ENCODE peak calls at places on chromosomes 5 and 9, in seven cellular contexts. One of them, this sample, is unnamed.

GRCh38 chr9:121568541-121569265 is 69.1 kb upstream of the GGTA1 start:
- DNase-seq in fibroblast of lung: peak; percentile 49
- DNase-seq in HAP-1: no peak
- DNase-seq in T-cell: no peak
- DNase-seq in activated CD8-positive, alpha-beta memory T cell treated with anti-CD3 and anti-CD28 coated beads for 1 hour: no peak
- DNase-seq in AG04449: no peak
- DNase-seq in lung microvascular endothelial cell: peak; percentile 30
- DNase-seq in this sample: no peak

GRCh38 chr5:50582699-50583098 is 83.7 kb upstream of the PARP8 start:
- DNase-seq in lung microvascular endothelial cell: no peak
- DNase-seq in HAP-1: no peak
- DNase-seq in AG04449: no peak
- DNase-seq in T-cell: no peak
- DNase-seq in activated CD8-positive, alpha-beta memory T cell treated with anti-CD3 and anti-CD28 coated beads for 1 hour: no peak
- DNase-seq in fibroblast of lung: no peak
- DNase-seq in this sample: no peak

GRCh38 chr9:15977438-15977837 is 424.6 kb downstream of the CCDC171 start:
- DNase-seq in activated CD8-positive, alpha-beta memory T cell treated with anti-CD3 and anti-CD28 coated beads for 1 hour: no peak
- DNase-seq in fibroblast of lung: peak; percentile 18
- DNase-seq in HAP-1: no peak
- DNase-seq in AG04449: no peak
- DNase-seq in lung microvascular endothelial cell: no peak
- DNase-seq in T-cell: no peak
- DNase-seq in this sample: no peak

GRCh38 chr9:36023260-36024048 is 13.3 kb upstream of the RECK start:
- DNase-seq in T-cell: peak; percentile 38
- DNase-seq in lung microvascular endothelial cell: peak; percentile 86
- DNase-seq in activated CD8-positive, alpha-beta memory T cell treated with anti-CD3 and anti-CD28 coated beads for 1 hour: no peak
- DNase-seq in fibroblast of lung: peak; percentile 64
- DNase-seq in AG04449: no peak
- DNase-seq in HAP-1: peak; percentile 79
- DNase-seq in this sample: peak; percentile 77

GRCh38 chr5:157912621-157913325 is 53.8 kb upstream of the CLINT1 start:
- DNase-seq in lung microvascular endothelial cell: no peak
- DNase-seq in AG04449: no peak
- DNase-seq in T-cell: no peak
- DNase-seq in activated CD8-positive, alpha-beta memory T cell treated with anti-CD3 and anti-CD28 coated beads for 1 hour: no peak
- DNase-seq in HAP-1: no peak
- DNase-seq in fibroblast of lung: no peak
- DNase-seq in this sample: no peak

GRCh38 chr9:27150758-27151431 is 41.9 kb downstream of the TEK start:
- DNase-seq in fibroblast of lung: peak; percentile 24
- DNase-seq in T-cell: no peak
- DNase-seq in lung microvascular endothelial cell: peak; percentile 79
- DNase-seq in HAP-1: no peak
- DNase-seq in activated CD8-positive, alpha-beta memory T cell treated with anti-CD3 and anti-CD28 coated beads for 1 hour: no peak
- DNase-seq in AG04449: no peak
- DNase-seq in this sample: no peak

GRCh38 chr5:115184780-115185179 is 15.1 kb upstream of the TRIM36 start:
- DNase-seq in fibroblast of lung: peak; percentile 75
- DNase-seq in AG04449: no peak
- DNase-seq in T-cell: no peak
- DNase-seq in HAP-1: no peak
- DNase-seq in lung microvascular endothelial cell: no peak
- DNase-seq in activated CD8-positive, alpha-beta memory T cell treated with anti-CD3 and anti-CD28 coated beads for 1 hour: no peak
- DNase-seq in this sample: no peak

GRCh38 chr5:175247146-175247545 is 196.8 kb downstream of the DRD1 start:
- DNase-seq in lung microvascular endothelial cell: no peak
- DNase-seq in activated CD8-positive, alpha-beta memory T cell treated with anti-CD3 and anti-CD28 coated beads for 1 hour: no peak
- DNase-seq in T-cell: no peak
- DNase-seq in HAP-1: no peak
- DNase-seq in fibroblast of lung: peak; percentile 17
- DNase-seq in AG04449: no peak
- DNase-seq in this sample: no peak

GRCh38 chr5:176609724-176610429 is at the start of gene GPRIN1:
- DNase-seq in HAP-1: peak; percentile 77
- DNase-seq in T-cell: peak; percentile 41
- DNase-seq in activated CD8-positive, alpha-beta memory T cell treated with anti-CD3 and anti-CD28 coated beads for 1 hour: no peak
- DNase-seq in fibroblast of lung: peak; percentile 29
- DNase-seq in lung microvascular endothelial cell: peak; percentile 70
- DNase-seq in AG04449: no peak
- DNase-seq in this sample: peak; percentile 44

GRCh38 chr5:180801596-180802324 is 846 bp downstream of the MGAT1 start:
- DNase-seq in fibroblast of lung: no peak
- DNase-seq in activated CD8-positive, alpha-beta memory T cell treated with anti-CD3 and anti-CD28 coated beads for 1 hour: no peak
- DNase-seq in HAP-1: no peak
- DNase-seq in T-cell: no peak
- DNase-seq in lung microvascular endothelial cell: peak; percentile 26
- DNase-seq in AG04449: no peak
- DNase-seq in this sample: no peak

GRCh38 chr5:73448451-73449136 is at the start of gene FOXD1:
- DNase-seq in activated CD8-positive, alpha-beta memory T cell treated with anti-CD3 and anti-CD28 coated beads for 1 hour: no peak
- DNase-seq in HAP-1: peak; percentile 93
- DNase-seq in lung microvascular endothelial cell: peak; percentile 65
- DNase-seq in T-cell: no peak
- DNase-seq in fibroblast of lung: peak; percentile 98
- DNase-seq in AG04449: peak; percentile 91
- DNase-seq in this sample: no peak

GRCh38 chr9:137156567-137157375 is 13.1 kb downstream of the LRRC26 start:
- DNase-seq in HAP-1: peak; percentile 73
- DNase-seq in T-cell: no peak
- DNase-seq in activated CD8-positive, alpha-beta memory T cell treated with anti-CD3 and anti-CD28 coated beads for 1 hour: no peak
- DNase-seq in lung microvascular endothelial cell: peak; percentile 43
- DNase-seq in fibroblast of lung: no peak
- DNase-seq in AG04449: no peak
- DNase-seq in this sample: no peak

GRCh38 chr9:34072868-34073590 is 24.3 kb upstream of the UBAP2 start:
- DNase-seq in fibroblast of lung: peak; percentile 88
- DNase-seq in lung microvascular endothelial cell: no peak
- DNase-seq in T-cell: no peak
- DNase-seq in HAP-1: no peak
- DNase-seq in activated CD8-positive, alpha-beta memory T cell treated with anti-CD3 and anti-CD28 coated beads for 1 hour: no peak
- DNase-seq in AG04449: peak; percentile 44
- DNase-seq in this sample: no peak

GRCh38 chr9:131478421-131478868 is 24.3 kb upstream of the POMT1 start:
- DNase-seq in T-cell: peak; percentile 49
- DNase-seq in HAP-1: peak; percentile 82
- DNase-seq in fibroblast of lung: peak; percentile 17
- DNase-seq in activated CD8-positive, alpha-beta memory T cell treated with anti-CD3 and anti-CD28 coated beads for 1 hour: no peak
- DNase-seq in lung microvascular endothelial cell: peak; percentile 65
- DNase-seq in AG04449: no peak
- DNase-seq in this sample: peak; percentile 38